ENCODE peak calls at places on chromosomes 7 and 10, in six cellular contexts. W, L, D, C, A and J are unnamed samples. For H3K27me3, the result is how much of the 10 kb centered on the place peaks cover.

GRCh38 chr10:11489591-11489990 is 121.9 kb downstream of the USP6NL start:
- DNase-seq in D (no peak), C (no peak), A (no peak), W (no peak), L (no peak), J (no peak)

GRCh38 chr7:1848013-1848640 is 178.1 kb downstream of the ELFN1 start:
- DNase-seq in L (peak), A (no peak), D (no peak), W (no peak), C (no peak), J (no peak)

GRCh38 chr7:43522406-43523156 is 60.3 kb upstream of the STK17A start:
- DNase-seq in D (no peak), W (peak), L (no peak), C (peak), A (no peak), J (no peak)

GRCh38 chr7:81175291-81175942 is 256.6 kb upstream of the SEMA3C start:
- DNase-seq in D (no peak), L (no peak), C (no peak), A (no peak), W (peak), J (no peak)

GRCh38 chr10:7312179-7312857 is 98.5 kb downstream of the SFMBT2 start:
- DNase-seq in D (no peak), L (no peak), W (no peak), C (no peak), A (no peak), J (no peak)

GRCh38 chr10:8811201-8811600 is 756.7 kb downstream of the GATA3 start:
- DNase-seq in L (no peak), A (no peak), W (no peak), D (no peak), C (peak), J (no peak)

GRCh38 chr7:2104716-2105115 is 128.0 kb downstream of the MAD1L1 start:
- DNase-seq in L (no peak), W (no peak), A (no peak), C (no peak), D (no peak), J (no peak)

GRCh38 chr10:119308556-119309422 is 101.4 kb downstream of the GRK5 start:
- DNase-seq in L (no peak), W (no peak), D (no peak), C (no peak), A (no peak), J (no peak)

GRCh38 chr7:78734626-78735025 is 718.8 kb downstream of the MAGI2 start:
- DNase-seq in L (no peak), A (no peak), C (peak), D (no peak), W (no peak), J (no peak)

GRCh38 chr10:788796-789748 is 99.6 kb upstream of the DIP2C start:
- DNase-seq in D (peak), L (peak), C (peak), A (peak), W (peak), J (peak)

GRCh38 chr7:147308539-147308938 is 1191.9 kb downstream of the CNTNAP2 start:
- DNase-seq in W (no peak), A (no peak), L (no peak), C (no peak), D (no peak), J (peak)

GRCh38 chr7:147513451-147513850 is 1077.1 kb upstream of the C7orf33 start:
- DNase-seq in D (no peak), C (no peak), A (no peak), W (no peak), L (no peak), J (no peak)

GRCh38 chr10:48206470-48207250 is 67.8 kb downstream of the FRMPD2 start:
- DNase-seq in A (no peak), C (no peak), D (no peak), W (no peak), L (no peak), J (no peak)

GRCh38 chr7:45258533-45259226 is 101.1 kb downstream of the RAMP3 start:
- DNase-seq in D (no peak), A (no peak), C (no peak), L (no peak), W (no peak), J (no peak)

GRCh38 chr10:98815039-98815660 is 368.4 kb upstream of the HPS1 start:
- DNase-seq in C (no peak), D (peak), A (no peak), L (no peak), W (no peak), J (no peak)

GRCh38 chr10:122847782-122848604 is 2.3 kb upstream of the CUZD1 start:
- DNase-seq in L (no peak), D (no peak), W (no peak), A (no peak), C (no peak), J (no peak)

GRCh38 chr10:110170142-110170887 is 37.1 kb upstream of the MXI1 start:
- DNase-seq in D (peak), L (no peak), A (no peak), W (no peak), C (no peak), J (peak)

GRCh38 chr10:6416892-6417512 is 163.1 kb downstream of the PRKCQ start:
- DNase-seq in C (peak), L (no peak), D (no peak), W (peak), A (peak), J (peak)

GRCh38 chr10:132939957-132940790 is 2.2 kb downstream of the CFAP46 start:
- DNase-seq in A (no peak), W (peak), C (no peak), D (peak), L (peak), J (peak)

GRCh38 chr10:9305018-9305655 is 1250.6 kb downstream of the GATA3 start:
- DNase-seq in A (no peak), C (no peak), W (peak), D (no peak), L (no peak), J (no peak)

GRCh38 chr7:117949232-117949631 is 76.0 kb upstream of the CTTNBP2 start:
- DNase-seq in A (no peak), C (peak), W (peak), L (no peak), D (no peak), J (no peak)

GRCh38 chr7:96786998-96787395 is 77.4 kb upstream of the SEM1 start:
- DNase-seq in A (no peak), C (no peak), W (no peak), L (no peak), D (peak), J (peak)

GRCh38 chr10:98251399-98251798 is 16.6 kb downstream of the LOXL4 start:
- DNase-seq in L (no peak), W (no peak), C (no peak), A (no peak), D (no peak), J (peak)

GRCh38 chr7:139034855-139035587 is 821 bp downstream of the ZC3HAV1L start:
- DNase-seq in C (peak), A (no peak), W (peak), L (peak), D (peak), J (peak)

GRCh38 chr10:131180941-131181855 is 130.3 kb downstream of the TCERG1L start:
- DNase-seq in W (no peak), L (no peak), D (peak), C (no peak), A (no peak), J (no peak)

GRCh38 chr10:122077311-122077875 is 88.4 kb downstream of the TACC2 start:
- DNase-seq in W (no peak), D (no peak), A (no peak), L (no peak), C (no peak), J (no peak)

GRCh38 chr10:100245484-100246220 is 16.3 kb upstream of the CHUK start:
- DNase-seq in D (no peak), C (no peak), L (no peak), A (no peak), W (no peak), J (no peak)

GRCh38 chr10:128087884-128088695 is 38.1 kb downstream of the MKI67 start:
- DNase-seq in W (peak), D (peak), C (peak), L (no peak), A (no peak), J (peak)

GRCh38 chr10:76632158-76633051 is 1005.2 kb downstream of the KCNMA1 start:
- DNase-seq in D (peak), W (peak), A (no peak), L (no peak), C (peak), J (no peak)

GRCh38 chr10:101768791-101769170 is 7.1 kb downstream of the FGF8 start:
- DNase-seq in L (no peak), W (no peak), A (no peak), C (no peak), D (no peak), J (peak)
- H3K27me3 ChIP-seq in L (under half), W (under half), A (under half), C (under half), D (under half), J (under half)

GRCh38 chr10:70935125-70935625 is 46.8 kb upstream of the PCBD1 start:
- DNase-seq in D (no peak), C (no peak), A (no peak), L (no peak), W (no peak), J (no peak)
- H3K27me3 ChIP-seq in D (under half), C (under half), A (under half), L (under half), W (under half), J (under half)

GRCh38 chr10:69568472-69569143 is 4.6 kb downstream of the NEUROG3 start:
- DNase-seq in W (no peak), D (peak), A (no peak), L (no peak), C (no peak), J (peak)
- H3K27me3 ChIP-seq in W (half or more), D (half or more), A (half or more), L (under half), C (half or more), J (half or more)

DNA sequence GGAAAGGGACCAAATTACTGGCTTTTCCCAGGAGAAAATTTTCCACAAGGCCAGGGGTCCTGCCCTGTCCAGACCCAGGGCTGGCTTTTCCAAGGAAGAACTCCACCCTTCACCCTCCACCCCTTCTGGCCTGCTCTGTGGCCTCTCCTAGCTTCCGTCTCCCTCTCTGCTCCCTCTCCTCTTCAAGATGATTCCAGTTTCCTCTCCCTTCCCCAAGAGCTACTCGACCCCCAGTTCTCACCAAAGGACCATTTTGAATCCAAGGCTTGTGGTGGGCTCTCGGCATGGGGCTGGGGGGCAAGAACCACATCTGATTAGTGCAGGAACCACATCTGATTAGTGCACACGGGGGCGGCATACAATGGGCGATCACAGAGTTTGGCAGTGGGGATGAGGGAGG is 7.7 kb downstream of the CHAT start:
- DNase-seq in A (no peak), D (no peak), C (no peak), W (no peak), L (peak), J (no peak)
- H3K27me3 ChIP-seq in A (under half), D (under half), C (under half), W (half or more), L (under half), J (under half)